ENCODE peak calls at places on chromosomes 16 and 17, in nine cellular contexts. N, L, J, F, V, H, Y, K and T are unnamed samples.

GRCh38 chr17:66467766-66468165 is 165.4 kb downstream of the PRKCA start:
- DNase-seq in Y (no peak), F (peak; percentile 22), H (no peak), N (no peak), K (no peak), L (no peak), J (no peak), V (no peak), T (no peak)

GRCh38 chr17:68734202-68734825 is 133.1 kb upstream of the FAM20A start:
- DNase-seq in L (no peak), J (no peak), H (no peak), V (no peak), K (no peak), Y (no peak), F (no peak), N (no peak), T (no peak)

GRCh38 chr16:85996843-85997242 is 97.9 kb downstream of the IRF8 start:
- DNase-seq in H (no peak), N (no peak), K (peak; percentile 4), J (no peak), Y (no peak), F (no peak), V (no peak), L (no peak), T (no peak)

GRCh38 chr17:34154916-34155730 is 100.0 kb upstream of the CCL2 start:
- DNase-seq in N (no peak), K (no peak), Y (no peak), L (no peak), F (no peak), H (no peak), V (no peak), J (no peak), T (no peak)

GRCh38 chr17:28956861-28957260 is 5.5 kb upstream of the PHF12 start:
- DNase-seq in L (no peak), F (no peak), V (no peak), H (no peak), K (no peak), Y (no peak), N (no peak), J (no peak), T (no peak)

GRCh38 chr17:3859895-3860294 is 13.8 kb upstream of the NCBP3 start:
- DNase-seq in J (no peak), V (no peak), N (no peak), H (no peak), F (no peak), Y (no peak), K (no peak), L (no peak), T (no peak)

GRCh38 chr16:57627184-57627871 is 1.1 kb upstream of the ADGRG1 start:
- DNase-seq in K (no peak), H (no peak), J (no peak), L (peak; percentile 38), N (peak; percentile 25), F (peak; percentile 75), V (no peak), Y (no peak), T (peak; percentile 62)

GRCh38 chr17:81923302-81924260 is 4.0 kb downstream of the MAFG start:
- DNase-seq in K (no peak), Y (peak; percentile 75), V (no peak), H (no peak), N (no peak), L (no peak), F (peak; percentile 85), J (no peak), T (no peak)

GRCh38 chr17:39872700-39873099 is 4.7 kb downstream of the ZPBP2 start:
- DNase-seq in K (no peak), N (peak; percentile 12), F (peak; percentile 33), Y (no peak), H (peak; percentile 17), L (no peak), V (peak; percentile 29), J (no peak), T (no peak)

GRCh38 chr16:84933774-84934571 is 77.4 kb downstream of the ZDHHC7 start:
- DNase-seq in F (no peak), H (no peak), N (no peak), K (no peak), J (peak; percentile 69), L (no peak), Y (peak; percentile 86), V (no peak), T (no peak)

GRCh38 chr17:28760987-28761562 is 17.3 kb downstream of the TRAF4 start:
- DNase-seq in F (peak; percentile 73), J (no peak), N (no peak), L (no peak), V (no peak), K (no peak), H (no peak), Y (no peak), T (no peak)

GRCh38 chr17:15444805-15445204 is 22.6 kb downstream of the CDRT4 start:
- DNase-seq in Y (no peak), N (no peak), J (no peak), H (no peak), V (no peak), K (no peak), F (no peak), L (no peak), T (no peak)

GRCh38 chr17:42846594-42847280 is 2.4 kb downstream of the AOC2 start:
- DNase-seq in J (no peak), K (no peak), L (no peak), H (no peak), N (no peak), V (no peak), Y (no peak), F (peak; percentile 57), T (no peak)

GRCh38 chr16:68898026-68898425 is 54.7 kb downstream of the TANGO6 start:
- DNase-seq in N (no peak), K (no peak), H (no peak), V (no peak), L (no peak), Y (no peak), F (no peak), J (no peak), T (no peak)